ENCODE peak calls at places on chromosome 3, in ten cellular contexts. G, J, T, X, V, A, U, P, S and D are unnamed samples.

GRCh38 chr3:49914906-49915305 is 11.2 kb upstream of the MST1R start:
- DNase-seq in X (no peak), P (no peak), S (no peak), T (no peak), A (no peak), V (no peak), U (no peak), J (no peak), G (no peak), D (no peak)

GRCh38 chr3:60217156-60217911 is 1033.9 kb downstream of the FHIT start:
- DNase-seq in U (no peak), A (no peak), P (no peak), S (no peak), T (peak; percentile 5), X (no peak), J (no peak), G (no peak), V (no peak), D (no peak)

GRCh38 chr3:37920156-37920686 is 58.5 kb downstream of the CTDSPL start:
- DNase-seq in G (no peak), T (no peak), X (no peak), A (no peak), S (no peak), U (no peak), J (no peak), V (no peak), P (no peak), D (no peak)

GRCh38 chr3:120113128-120114116 is 19.2 kb upstream of the GSK3B start:
- DNase-seq in T (no peak), J (no peak), U (peak; percentile 89), G (no peak), P (no peak), A (no peak), X (no peak), V (no peak), S (no peak), D (no peak)

GRCh38 chr3:174403831-174404230 is 455.3 kb upstream of the NAALADL2 start:
- DNase-seq in J (no peak), S (no peak), T (no peak), P (no peak), X (no peak), U (no peak), A (no peak), V (no peak), G (no peak), D (no peak)

GRCh38 chr3:147380271-147380995 is 25.9 kb downstream of the ZIC4 start:
- DNase-seq in S (no peak), P (no peak), A (no peak), J (no peak), T (no peak), G (no peak), V (no peak), X (no peak), U (no peak), D (no peak)

GRCh38 chr3:160490166-160490565 is 40.6 kb upstream of the TRIM59 start:
- DNase-seq in J (no peak), U (no peak), A (no peak), P (no peak), G (no peak), T (no peak), S (no peak), X (no peak), V (no peak), D (no peak)

GRCh38 chr3:20916966-20917606 is 731.1 kb upstream of the SGO1 start:
- DNase-seq in V (no peak), G (no peak), S (no peak), P (no peak), A (peak; percentile 32), U (no peak), T (no peak), X (no peak), J (no peak), D (no peak)

GRCh38 chr3:33001889-33002288 is 50.4 kb downstream of the CCR4 start:
- DNase-seq in V (no peak), J (no peak), S (no peak), T (no peak), X (no peak), G (peak; percentile 59), U (no peak), A (no peak), P (peak; percentile 52), D (no peak)

GRCh38 chr3:52401551-52401950 is 43.4 kb downstream of the SEMA3G start:
- DNase-seq in A (no peak), J (no peak), X (no peak), V (no peak), P (no peak), G (no peak), T (no peak), U (no peak), S (no peak), D (no peak)

GRCh38 chr3:152197451-152197850 is 71.3 kb upstream of the MBNL1 start:
- DNase-seq in T (no peak), X (no peak), U (no peak), J (no peak), G (no peak), V (no peak), P (no peak), S (no peak), A (no peak), D (no peak)

GRCh38 chr3:23431759-23432158 is 228.6 kb downstream of the UBE2E2 start:
- DNase-seq in X (no peak), V (no peak), J (no peak), U (no peak), A (no peak), T (no peak), G (no peak), S (no peak), P (no peak), D (no peak)

GRCh38 chr3:5041315-5041714 is 62.1 kb downstream of the BHLHE40 start:
- DNase-seq in G (no peak), U (no peak), J (no peak), A (no peak), X (no peak), S (no peak), P (no peak), V (no peak), T (no peak), D (no peak)

GRCh38 chr3:161531930-161532329 is 35.3 kb downstream of the OTOL1 start:
- DNase-seq in A (no peak), X (no peak), G (no peak), S (no peak), U (no peak), T (no peak), V (no peak), P (no peak), J (no peak), D (no peak)

GRCh38 chr3:22159004-22159695 is 408.1 kb upstream of the ZNF385D start:
- DNase-seq in G (no peak), J (no peak), U (no peak), T (no peak), A (peak; percentile 11), P (no peak), S (no peak), V (no peak), X (peak; percentile 7), D (no peak)

GRCh38 chr3:137767146-137768020 is 3.3 kb downstream of the SOX14 start:
- DNase-seq in T (peak; percentile 28), X (no peak), J (no peak), U (no peak), A (no peak), S (no peak), P (no peak), V (no peak), G (peak; percentile 10), D (no peak)

GRCh38 chr3:129563850-129564535 is 21.0 kb downstream of the H1-8 start:
- DNase-seq in A (no peak), X (no peak), J (no peak), V (no peak), S (no peak), U (no peak), T (no peak), P (no peak), G (no peak), D (no peak)

GRCh38 chr3:50503504-50503903 is at the start of gene CACNA2D2:
- DNase-seq in X (peak; percentile 65), T (peak; percentile 89), P (peak; percentile 60), U (peak; percentile 54), G (peak; percentile 75), A (peak; percentile 95), V (peak; percentile 83), S (peak; percentile 21), J (peak; percentile 47), D (peak; percentile 75)

GRCh38 chr3:149589332-149589731 is 68.5 kb downstream of the WWTR1 start:
- DNase-seq in P (no peak), V (no peak), S (no peak), G (no peak), T (no peak), J (no peak), X (peak; percentile 14), A (no peak), U (peak; percentile 39), D (no peak)

GRCh38 chr3:41508063-41508696 is 308.9 kb downstream of the CTNNB1 start:
- DNase-seq in X (no peak), U (peak; percentile 13), T (no peak), V (no peak), A (no peak), G (no peak), J (no peak), P (no peak), S (no peak), D (no peak)

GRCh38 chr3:192817053-192817452 is 89.7 kb upstream of the FGF12 start:
- DNase-seq in P (peak; percentile 36), T (no peak), A (no peak), U (peak; percentile 21), J (no peak), X (no peak), V (no peak), S (no peak), G (peak; percentile 24), D (no peak)

GRCh38 chr3:49712631-49713317 is 6.7 kb downstream of the AMIGO3 start:
- DNase-seq in U (no peak), V (no peak), T (no peak), A (no peak), X (no peak), G (no peak), P (no peak), J (no peak), S (no peak), D (no peak)

GRCh38 chr3:51977449-51978142 is 2.7 kb downstream of the ABHD14A start:
- DNase-seq in V (no peak), S (no peak), P (peak; percentile 61), U (no peak), J (no peak), A (no peak), T (no peak), G (no peak), X (no peak), D (no peak)

GRCh38 chr3:170714562-170715535 is 129.0 kb upstream of the SLC7A14 start:
- DNase-seq in U (peak; percentile 15), S (no peak), J (no peak), V (no peak), G (no peak), P (no peak), T (no peak), X (no peak), A (no peak), D (no peak)

GRCh38 chr3:177523991-177524438 is 326.7 kb upstream of the TBL1XR1 start:
- DNase-seq in P (no peak), U (peak; percentile 11), J (no peak), S (no peak), X (peak; percentile 12), A (no peak), T (peak; percentile 73), G (no peak), V (no peak), D (no peak)

GRCh38 chr3:64889991-64890390 is 202.2 kb upstream of the ADAMTS9 start:
- DNase-seq in G (no peak), V (no peak), U (no peak), P (no peak), A (no peak), T (peak; percentile 58), J (no peak), X (no peak), S (no peak), D (no peak)

GRCh38 chr3:127709320-127710060 is 36.7 kb downstream of the ABTB1 start:
- DNase-seq in J (peak; percentile 2), A (no peak), U (no peak), T (no peak), V (no peak), P (no peak), X (no peak), S (no peak), G (no peak), D (no peak)

GRCh38 chr3:123027292-123028232 is at the start of gene SEMA5B:
- DNase-seq in G (peak; percentile 73), T (peak; percentile 93), U (no peak), V (peak; percentile 64), X (peak; percentile 32), P (peak; percentile 24), A (peak; percentile 27), S (peak; percentile 32), J (no peak), D (peak; percentile 85)